ENCODE peak calls at places on chromosomes 11 and 22, in nine cellular contexts. O is IMR-90, I is stomach, P is HCT116, F is A549, R is prostate gland, Q is spleen, K is K562, Z is Peyer's patch. Y is an unnamed sample.

GRCh38 chr11:41508121-41508520 is 48.7 kb upstream of the LRRC4C start:
- DNase-seq in O (no peak), I (no peak), P (no peak), F (no peak), R (no peak), Q (no peak), K (no peak), Z (no peak), Y (no peak)

GRCh38 chr22:22097727-22098228 is 115.2 kb upstream of the TOP3B start:
- DNase-seq in O (no peak), I (no peak), P (no peak), F (no peak), R (no peak), Q (no peak), K (no peak), Z (no peak), Y (no peak)

GRCh38 chr22:32378703-32379272 is 21.1 kb downstream of the RFPL3 start:
- DNase-seq in O (peak; percentile 18), I (no peak), P (peak; percentile 54), F (peak; percentile 25), R (no peak), Q (no peak), K (peak; percentile 74), Z (no peak), Y (peak; percentile 62)

GRCh38 chr22:35835267-35835997 is 117.8 kb downstream of the APOL5 start:
- DNase-seq in O (peak; percentile 72), I (no peak), P (peak; percentile 18), F (no peak), R (no peak), Q (no peak), K (no peak), Z (no peak), Y (no peak)

GRCh38 chr11:40885257-40885947 is 574.0 kb downstream of the LRRC4C start:
- DNase-seq in O (no peak), I (no peak), P (no peak), F (no peak), R (no peak), Q (no peak), K (no peak), Z (no peak), Y (no peak)

GRCh38 chr22:27218012-27218483 is 560.7 kb downstream of the MIAT start:
- DNase-seq in O (no peak), I (no peak), P (no peak), F (no peak), R (no peak), Q (no peak), K (no peak), Z (no peak), Y (no peak)

GRCh38 chr11:19962795-19963163 is 197.5 kb downstream of the DBX1 start:
- DNase-seq in O (peak; percentile 97), I (no peak), P (no peak), F (no peak), R (no peak), Q (no peak), K (no peak), Z (no peak), Y (no peak)

GRCh38 chr11:72577271-72577681 is 96.9 kb downstream of the PDE2A start:
- DNase-seq in O (no peak), I (no peak), P (no peak), F (no peak), R (no peak), Q (peak; percentile 66), K (no peak), Z (no peak), Y (no peak)

GRCh38 chr11:47377571-47378010 is 756 bp downstream of the SPI1 start:
- DNase-seq in O (no peak), I (no peak), P (no peak), F (no peak), R (no peak), Q (peak; percentile 87), K (peak; percentile 61), Z (no peak), Y (no peak)

GRCh38 chr11:47376543-47377371 is 1.6 kb downstream of the SPI1 start:
- DNase-seq in O (no peak), I (no peak), P (no peak), F (no peak), R (no peak), Q (peak; percentile 91), K (peak; percentile 82), Z (peak; percentile 55), Y (no peak)

GRCh38 chr11:47379317-47379716 is 970 bp upstream of the SPI1 start:
- DNase-seq in O (no peak), I (no peak), P (no peak), F (no peak), R (no peak), Q (no peak), K (no peak), Z (no peak), Y (no peak)

GRCh38 chr11:47378836-47379170 is 456 bp upstream of the SPI1 start:
- DNase-seq in O (no peak), I (no peak), P (no peak), F (no peak), R (no peak), Q (peak; percentile 78), K (no peak), Z (no peak), Y (no peak)

DNA sequence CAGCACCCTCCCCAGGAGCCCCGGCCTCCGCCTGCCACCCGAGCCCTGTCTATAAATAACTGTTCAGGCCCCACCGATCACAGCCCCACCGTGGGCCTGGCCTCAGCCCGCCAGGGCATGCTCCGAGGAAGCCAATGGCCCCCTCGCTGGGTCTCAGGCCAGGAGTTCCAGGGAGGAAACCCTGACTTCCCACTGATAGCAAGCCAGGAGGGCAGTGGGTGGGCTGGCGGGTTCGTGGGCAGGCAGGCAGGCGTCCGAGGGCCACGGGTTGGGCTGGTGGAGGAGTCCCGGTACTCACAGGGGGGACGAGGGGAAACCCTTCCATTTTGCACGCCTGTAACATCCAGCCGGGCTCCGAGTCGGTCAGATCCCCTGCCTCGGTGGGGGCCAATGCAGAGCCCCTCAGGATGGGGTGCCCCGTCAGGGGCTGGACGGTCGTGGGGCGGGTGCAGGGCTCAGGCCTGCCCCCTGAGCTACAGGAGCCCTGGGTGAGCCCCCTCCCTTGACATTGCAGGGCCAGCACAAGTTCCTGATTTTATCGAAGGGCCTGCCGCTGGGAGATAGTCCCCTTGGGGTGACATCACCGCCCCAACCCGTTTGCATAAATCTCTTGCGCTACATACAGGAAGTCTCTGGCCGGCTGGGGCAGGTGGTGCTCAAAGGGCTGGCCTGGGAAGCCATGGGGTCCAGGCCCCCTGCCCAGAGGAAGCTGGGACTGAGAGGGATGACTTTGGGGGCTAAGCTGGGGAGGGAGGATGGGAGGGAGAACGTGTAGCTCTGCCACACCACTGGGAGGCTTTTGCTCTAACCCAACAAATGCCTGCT is at the start of gene SPI1:
- DNase-seq in O (no peak), I (peak; percentile 60), P (no peak), F (no peak), R (no peak), Q (peak; percentile 96), K (peak; percentile 90), Z (peak; percentile 89), Y (peak; percentile 47)
- H3K4me3 ChIP-seq in O (no peak within 1 kb of the TSS), I (peak within 1 kb of the TSS; percentile 37), P (no peak within 1 kb of the TSS), F (no peak within 1 kb of the TSS), R (peak within 1 kb of the TSS; percentile 3), Q (peak within 1 kb of the TSS; percentile 51), K (peak within 1 kb of the TSS; percentile 47), Z (peak within 1 kb of the TSS; percentile 40), Y (no peak within 1 kb of the TSS)

GRCh38 chr11:117905524-117905923 is 23.7 kb downstream of the TMPRSS13 start:
- DNase-seq in O (no peak), I (no peak), P (no peak), F (no peak), R (no peak), Q (no peak), K (no peak), Z (no peak), Y (no peak)

GRCh38 chr11:117906710-117907109 is 22.5 kb downstream of the TMPRSS13 start:
- DNase-seq in O (no peak), I (no peak), P (no peak), F (no peak), R (no peak), Q (no peak), K (no peak), Z (no peak), Y (no peak)

GRCh38 chr11:117908261-117908895 is 20.8 kb downstream of the TMPRSS13 start:
- DNase-seq in O (no peak), I (no peak), P (no peak), F (no peak), R (no peak), Q (peak; percentile 65), K (peak; percentile 30), Z (no peak), Y (no peak)

GRCh38 chr11:117908959-117909610 is 20.1 kb downstream of the TMPRSS13 start:
- DNase-seq in O (no peak), I (no peak), P (no peak), F (no peak), R (no peak), Q (no peak), K (no peak), Z (no peak), Y (no peak)

GRCh38 chr11:117907276-117908110 is 21.7 kb downstream of the TMPRSS13 start:
- DNase-seq in O (peak; percentile 81), I (peak; percentile 68), P (peak; percentile 94), F (peak; percentile 65), R (peak; percentile 51), Q (peak; percentile 85), K (peak; percentile 98), Z (peak; percentile 52), Y (peak; percentile 93)
- TF ChIP-seq POLR2A in O (no peak), I (no peak), P (peak; percentile 91), F (no peak), R (peak; percentile 17), Q (no peak), K (peak; percentile 92), Z (peak; percentile 82), Y (no peak)

DNA sequence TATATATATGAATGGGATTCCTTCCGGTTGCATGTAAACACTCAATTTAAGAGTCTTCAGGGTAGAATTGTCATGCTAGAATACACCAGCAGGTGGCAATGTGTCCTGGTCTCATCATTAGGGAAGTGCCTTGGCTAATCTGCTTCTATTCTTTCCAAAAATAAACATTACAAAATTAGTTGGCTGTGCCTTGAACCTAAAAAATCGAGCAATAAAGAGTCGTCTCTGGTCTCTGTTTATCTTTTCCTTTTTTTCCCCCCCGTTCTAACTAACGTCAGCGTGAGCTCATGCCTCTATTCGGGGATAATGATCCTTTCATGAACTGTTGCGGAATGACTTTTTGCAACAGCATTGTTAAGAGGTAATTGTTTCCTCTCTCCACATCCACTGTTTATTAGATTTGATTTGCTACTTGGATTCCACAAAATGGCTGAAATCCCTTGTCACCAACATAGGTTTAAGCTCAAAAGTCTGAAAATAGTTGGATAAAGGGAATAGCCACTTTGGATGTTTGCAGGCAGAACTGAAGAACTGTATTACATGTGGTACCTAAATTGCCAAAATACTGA is 1.2 kb upstream of the ARHGEF12 start:
- DNase-seq in O (peak; percentile 94), I (peak; percentile 64), P (no peak), F (peak; percentile 40), R (peak; percentile 83), Q (no peak), K (peak; percentile 57), Z (peak; percentile 69), Y (peak; percentile 84)
- H3K27ac ChIP-seq in O (peak overlapping the region; percentile 42), I (peak overlapping the region; percentile 97), P (peak overlapping the region; percentile 91), F (peak overlapping the region; percentile 84), R (peak overlapping the region; percentile 97), Q (peak overlapping the region; percentile 88), K (peak overlapping the region; percentile 84), Z (peak overlapping the region; percentile 89), Y (peak overlapping the region; percentile 97)

GRCh38 chr11:14642453-14642852 is 1.2 kb upstream of the PDE3B start:
- DNase-seq in O (no peak), I (no peak), P (no peak), F (no peak), R (no peak), Q (no peak), K (no peak), Z (no peak), Y (no peak)

GRCh38 chr11:14644396-14645246 is 1.0 kb downstream of the PDE3B start:
- DNase-seq in O (no peak), I (peak; percentile 34), P (peak; percentile 12), F (peak; percentile 28), R (peak; percentile 25), Q (peak; percentile 92), K (peak; percentile 31), Z (peak; percentile 32), Y (peak; percentile 50)

GRCh38 chr11:14643697-14644395 is at the start of gene PDE3B:
- DNase-seq in O (peak; percentile 27), I (peak; percentile 84), P (peak; percentile 59), F (peak; percentile 80), R (peak; percentile 88), Q (peak; percentile 95), K (peak; percentile 44), Z (peak; percentile 75), Y (peak; percentile 88)

GRCh38 chr11:14641801-14642200 is 1.8 kb upstream of the PDE3B start:
- DNase-seq in O (no peak), I (no peak), P (no peak), F (no peak), R (peak; percentile 36), Q (no peak), K (no peak), Z (no peak), Y (no peak)

DNA sequence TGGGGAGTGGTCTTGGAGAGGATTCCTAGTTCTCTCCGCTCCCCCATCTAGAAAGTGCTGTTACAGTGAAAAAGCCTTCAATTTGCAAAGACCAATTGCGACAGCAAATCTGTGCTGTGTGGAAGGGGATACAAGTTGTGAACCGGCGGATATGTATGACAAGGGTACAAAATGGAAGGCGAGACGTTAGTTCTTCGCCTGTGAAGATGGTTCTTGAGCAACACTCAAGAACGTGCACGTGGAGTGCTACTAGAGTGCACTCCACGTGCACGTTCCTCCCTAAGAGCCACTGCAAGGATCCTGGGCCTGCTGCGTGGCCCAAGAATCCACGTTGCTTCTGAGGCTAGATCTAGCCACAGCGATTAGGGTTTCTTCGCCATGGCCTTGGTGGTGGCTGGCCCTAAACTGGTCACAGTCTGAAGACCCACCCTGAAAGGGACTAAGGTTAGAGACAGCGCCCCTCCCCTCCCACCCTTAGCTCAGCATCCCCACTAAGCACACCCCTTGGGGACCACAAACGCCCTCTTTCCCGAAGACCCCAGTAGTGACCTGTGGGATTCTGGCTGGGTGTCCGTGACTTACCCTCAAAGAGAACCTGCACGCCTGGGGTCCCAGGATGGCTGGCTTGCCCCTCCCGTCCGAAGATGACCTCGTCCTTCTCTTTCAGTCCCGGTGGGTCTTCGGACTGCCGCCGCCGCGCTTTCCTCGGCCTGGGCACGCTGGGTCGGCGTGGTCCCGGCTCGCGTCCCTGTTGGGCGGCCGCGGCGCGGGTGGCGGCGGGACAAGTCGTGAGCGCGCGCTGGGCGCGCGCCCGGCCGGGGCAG is 519 bp upstream of the PDE3B start:
- DNase-seq in O (no peak), I (no peak), P (no peak), F (no peak), R (no peak), Q (peak; percentile 76), K (peak; percentile 89), Z (no peak), Y (no peak)
- H3K4me3 ChIP-seq in O (peak overlapping the region; percentile 56), I (peak overlapping the region; percentile 90), P (peak overlapping the region; percentile 81), F (peak overlapping the region; percentile 63), R (peak overlapping the region; percentile 89), Q (peak overlapping the region; percentile 53), K (peak overlapping the region; percentile 77), Z (peak overlapping the region; percentile 98), Y (peak overlapping the region; percentile 96)